ENCODE peak calls at places on chromosomes 2 and 18, in four cellular contexts. M is fibroblast of pulmonary artery; G is AML-193; R is activated CD4-positive, alpha-beta T cell treated with anti-CD3 and anti-CD28 coated beads for 48 hours. T is an unnamed sample.

GRCh38 chr2:195026261-195026660 is 630.8 kb upstream of the SLC39A10 start:
- DNase-seq in M (no peak), G (no peak), R (peak), T (no peak)

GRCh38 chr18:21682276-21683051 is 22.1 kb downstream of the ABHD3 start:
- DNase-seq in M (peak), G (peak), R (peak), T (no peak)

GRCh38 chr2:175805442-175806114 is 196.5 kb downstream of the LNPK start:
- DNase-seq in R (no peak), G (no peak), M (peak), T (no peak)

GRCh38 chr2:239302808-239303557 is 97.8 kb downstream of the HDAC4 start:
- DNase-seq in M (no peak), G (no peak), R (no peak), T (no peak)

GRCh38 chr18:63869374-63869773 is 18.1 kb upstream of the SERPINB2 start:
- DNase-seq in G (no peak), M (peak), R (no peak), T (no peak)

GRCh38 chr18:32040936-32041335 is 22.3 kb downstream of the RNF125 start:
- DNase-seq in M (no peak), R (peak), G (peak), T (no peak)

GRCh38 chr2:140643761-140644187 is 1487.0 kb downstream of the LRP1B start:
- DNase-seq in R (no peak), M (peak), G (no peak), T (no peak)

GRCh38 chr2:231717281-231718180 is 9.2 kb downstream of the PTMA start:
- DNase-seq in M (peak), R (peak), G (no peak), T (no peak)